ENCODE peak calls at places on chromosomes 13 and 19, in seven cellular contexts. Y, X, A, K, O, D and M are unnamed samples.

GRCh38 chr13:50125306-50125555 is 110.0 kb downstream of the KCNRG start:
- DNase-seq in Y (no peak), X (no peak), A (no peak), K (no peak), O (no peak), D (no peak), M (no peak)

GRCh38 chr13:109412232-109412935 is 374.0 kb downstream of the IRS2 start:
- DNase-seq in Y (peak; percentile 46), X (peak; percentile 38), A (peak; percentile 51), K (peak; percentile 33), O (peak; percentile 74), D (peak; percentile 56), M (peak; percentile 61)

GRCh38 chr13:91347996-91348905 is 764 bp downstream of the MIR17HG start:
- DNase-seq in Y (no peak), X (no peak), A (no peak), K (no peak), O (peak; percentile 28), D (peak; percentile 59), M (peak; percentile 18)

GRCh38 chr13:110944121-110944967 is 29.5 kb upstream of the ANKRD10 start:
- DNase-seq in Y (peak; percentile 57), X (peak; percentile 65), A (no peak), K (peak; percentile 69), O (peak; percentile 75), D (peak; percentile 77), M (no peak)

GRCh38 chr13:66994498-66995365 is 235.4 kb downstream of the PCDH9 start:
- DNase-seq in Y (no peak), X (no peak), A (no peak), K (no peak), O (no peak), D (no peak), M (no peak)

GRCh38 chr13:91111476-91112190 is 235.9 kb upstream of the MIR17HG start:
- DNase-seq in Y (no peak), X (no peak), A (no peak), K (no peak), O (no peak), D (no peak), M (no peak)

GRCh38 chr19:38650180-38650775 is 2.8 kb downstream of the ACTN4 start:
- DNase-seq in Y (no peak), X (no peak), A (no peak), K (no peak), O (peak; percentile 39), D (no peak), M (no peak)

GRCh38 chr19:677601-678380 is 1.6 kb downstream of the FSTL3 start:
- DNase-seq in Y (no peak), X (no peak), A (no peak), K (no peak), O (peak; percentile 64), D (peak; percentile 65), M (no peak)

GRCh38 chr13:49812806-49813205 is 20.3 kb upstream of the KPNA3 start:
- DNase-seq in Y (no peak), X (no peak), A (no peak), K (no peak), O (no peak), D (no peak), M (no peak)

GRCh38 chr13:79662882-79663281 is 181.9 kb downstream of the NDFIP2 start:
- DNase-seq in Y (no peak), X (peak; percentile 78), A (no peak), K (no peak), O (peak; percentile 34), D (no peak), M (no peak)

GRCh38 chr19:33771308-33772101 is 25.2 kb upstream of the KCTD15 start:
- DNase-seq in Y (peak; percentile 71), X (peak; percentile 52), A (peak; percentile 89), K (peak; percentile 41), O (peak; percentile 58), D (peak; percentile 91), M (peak; percentile 69)

GRCh38 chr19:10826236-10826635 is 9.8 kb downstream of the TMED1 start:
- DNase-seq in Y (no peak), X (no peak), A (no peak), K (no peak), O (no peak), D (peak; percentile 61), M (no peak)

DNA sequence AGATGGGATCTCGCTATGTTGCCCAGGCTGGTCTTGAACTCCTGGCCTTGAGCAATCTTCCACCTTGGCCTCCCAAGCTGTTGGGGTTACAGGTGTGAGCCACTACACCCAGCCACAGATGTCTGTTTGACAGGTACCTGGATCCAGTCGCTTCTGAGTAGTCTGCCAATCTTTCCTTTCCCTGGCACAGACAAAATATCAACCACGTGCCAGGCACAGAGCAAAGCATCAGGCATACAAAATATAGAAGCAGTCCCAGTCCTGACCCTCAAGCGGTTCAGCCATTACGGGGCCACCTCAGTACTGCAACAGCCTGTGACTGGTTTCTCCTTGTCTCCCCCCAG is 3.8 kb downstream of the ELAVL1 start:
- DNase-seq in Y (no peak), X (no peak), A (no peak), K (no peak), O (no peak), D (no peak), M (no peak)
- H2BK120ac ChIP-seq in Y (no peak overlapping the region), X (no peak overlapping the region), A (no peak overlapping the region), K (no peak overlapping the region), O (no peak overlapping the region), D (no peak overlapping the region), M (no peak overlapping the region)

GRCh38 chr13:99078014-99078771 is 100.3 kb upstream of the DOCK9 start:
- DNase-seq in Y (no peak), X (no peak), A (no peak), K (no peak), O (no peak), D (peak; percentile 92), M (no peak)
- H2BK120ac ChIP-seq in Y (no peak overlapping the region), X (no peak overlapping the region), A (no peak overlapping the region), K (no peak overlapping the region), O (no peak overlapping the region), D (peak overlapping the region; percentile 46), M (no peak overlapping the region)

DNA sequence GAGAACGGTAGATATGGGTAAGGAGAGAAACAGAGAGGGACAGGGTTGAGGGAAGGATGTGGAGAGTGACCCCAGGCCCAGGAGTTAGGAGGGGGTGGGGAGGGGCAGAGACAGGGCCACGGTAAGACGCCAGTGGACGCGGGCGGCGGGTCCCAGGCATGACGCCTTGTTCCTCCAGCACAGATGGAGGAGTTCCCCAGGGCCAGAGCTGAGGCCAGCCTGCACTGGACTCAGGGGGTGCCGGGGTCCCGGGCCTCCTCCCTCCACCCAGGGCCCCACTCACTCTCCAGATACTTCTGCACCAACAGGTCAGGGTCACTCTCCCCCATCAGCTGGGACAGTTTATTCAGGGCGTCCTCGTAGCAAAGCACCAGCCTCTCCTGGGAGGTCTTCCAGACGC is 22.0 kb upstream of the EMP3 start:
- DNase-seq in Y (no peak), X (no peak), A (no peak), K (no peak), O (no peak), D (no peak), M (no peak)
- H2BK120ac ChIP-seq in Y (no peak overlapping the region), X (no peak overlapping the region), A (no peak overlapping the region), K (no peak overlapping the region), O (no peak overlapping the region), D (no peak overlapping the region), M (no peak overlapping the region)

DNA sequence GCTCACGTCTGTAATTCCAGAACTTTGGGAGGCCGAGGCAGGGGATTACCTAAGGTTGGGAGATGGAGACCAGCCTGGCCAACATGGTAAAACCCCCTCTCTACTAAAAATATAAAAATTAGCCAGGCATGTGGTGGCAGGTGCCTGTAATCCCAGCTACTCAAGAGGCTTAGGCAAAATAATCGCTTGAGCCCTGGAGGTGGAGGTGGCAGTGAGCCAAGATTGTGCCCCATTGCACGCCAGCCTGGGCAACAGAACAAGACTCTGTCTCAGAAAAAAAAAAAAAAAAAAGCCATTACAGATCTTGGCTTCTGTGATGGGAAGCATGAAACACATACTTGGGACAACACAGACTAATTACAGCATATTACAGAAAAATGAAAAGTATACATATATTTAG is 1404.5 kb upstream of the SPRY2 start:
- DNase-seq in Y (no peak), X (no peak), A (no peak), K (no peak), O (no peak), D (no peak), M (no peak)
- H2BK120ac ChIP-seq in Y (no peak overlapping the region), X (no peak overlapping the region), A (no peak overlapping the region), K (no peak overlapping the region), O (no peak overlapping the region), D (no peak overlapping the region), M (no peak overlapping the region)

DNA sequence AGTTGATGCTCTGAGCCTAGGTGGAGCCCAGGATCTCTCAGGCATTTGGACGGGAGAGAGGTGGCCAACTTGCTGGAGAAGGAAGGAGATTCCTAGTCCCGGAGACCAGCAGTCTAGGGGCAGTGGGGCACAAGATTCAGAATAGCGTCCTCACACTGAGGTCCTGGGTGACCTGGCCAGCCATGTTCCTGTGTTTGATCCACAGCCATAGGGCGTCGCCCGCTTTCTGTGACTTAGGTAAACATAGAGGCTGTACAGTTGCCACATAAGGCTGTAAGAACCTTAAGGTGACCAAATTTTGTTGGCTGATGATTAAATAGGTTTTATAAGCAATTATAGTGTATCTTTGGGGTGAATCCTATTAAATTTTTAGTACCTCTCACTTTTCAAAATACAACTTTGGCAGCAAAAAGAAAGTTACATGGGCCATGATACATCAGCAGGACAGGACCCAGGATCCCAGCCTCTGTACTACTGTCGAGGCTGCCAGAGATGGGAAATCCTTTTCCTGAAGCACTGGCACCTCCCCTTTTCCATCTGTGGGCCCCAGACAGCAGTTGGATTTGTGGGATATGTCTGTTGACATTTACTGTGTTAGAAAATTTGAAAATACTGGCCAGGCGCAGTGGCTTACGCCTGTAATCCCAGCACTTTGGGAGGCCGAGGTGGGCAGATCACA is 37.5 kb downstream of the TSSK6 start:
- DNase-seq in Y (no peak), X (no peak), A (no peak), K (no peak), O (no peak), D (no peak), M (no peak)
- H2BK120ac ChIP-seq in Y (no peak overlapping the region), X (no peak overlapping the region), A (no peak overlapping the region), K (no peak overlapping the region), O (no peak overlapping the region), D (no peak overlapping the region), M (no peak overlapping the region)

DNA sequence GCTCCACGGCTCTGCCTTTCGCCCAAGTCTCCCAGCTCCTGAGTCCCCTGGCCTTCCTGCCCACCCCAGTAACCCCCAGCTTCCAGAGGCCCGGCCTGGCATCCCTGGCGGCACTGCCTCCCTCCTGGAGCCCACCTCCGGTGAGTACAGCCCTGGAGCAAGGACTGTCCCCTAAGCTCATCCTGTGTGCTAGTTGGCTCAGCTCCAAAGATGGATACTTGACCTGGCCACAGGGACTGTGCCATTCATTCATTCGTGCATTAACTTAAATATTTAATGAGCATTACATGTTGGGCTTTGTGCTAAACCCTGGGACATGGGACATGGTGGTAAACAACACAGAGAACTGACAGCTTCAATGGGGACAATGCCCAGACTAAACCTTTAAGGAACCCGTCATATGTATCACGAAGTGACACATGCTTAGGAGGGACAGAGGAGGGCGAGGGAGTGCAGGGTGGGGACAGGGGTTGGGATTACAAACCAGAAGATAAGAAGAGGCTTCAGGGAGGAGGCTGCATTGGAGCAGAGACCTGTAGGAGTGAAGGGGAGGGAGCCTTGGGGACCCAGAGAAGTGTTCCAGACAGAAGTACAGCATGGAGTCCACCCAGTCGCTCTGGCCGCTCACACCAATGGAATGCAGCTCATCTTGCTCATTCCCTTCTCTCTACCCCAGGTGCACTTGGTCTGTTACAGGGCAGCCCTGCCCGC is 6.9 kb upstream of the OVOL3 start:
- DNase-seq in Y (no peak), X (no peak), A (no peak), K (peak; percentile 30), O (no peak), D (peak; percentile 44), M (no peak)
- H2BK120ac ChIP-seq in Y (no peak overlapping the region), X (no peak overlapping the region), A (no peak overlapping the region), K (no peak overlapping the region), O (no peak overlapping the region), D (no peak overlapping the region), M (no peak overlapping the region)